ENCODE peak calls at places on chromosome 15, in ten cellular contexts. One of them, this sample, is unnamed. For H3K27me3, the result is how much of the 10 kb centered on the place peaks cover.

GRCh38 chr15:85886345-85886935 is 91.7 kb upstream of the KLHL25 start:
- DNase-seq in ascending aorta: no peak
- DNase-seq in stomach: no peak
- DNase-seq in GM12878: no peak
- DNase-seq in left ventricle myocardium inferior: no peak
- DNase-seq in left lung: no peak
- DNase-seq in right lobe of liver: no peak
- DNase-seq in spleen: no peak
- DNase-seq in MM.1S: no peak
- DNase-seq in psoas muscle: peak
- DNase-seq in this sample: no peak

GRCh38 chr15:78638658-78639314 is 2.2 kb downstream of the CHRNB4 start:
- DNase-seq in stomach: peak
- DNase-seq in left lung: no peak
- DNase-seq in psoas muscle: peak
- DNase-seq in GM12878: no peak
- DNase-seq in ascending aorta: no peak
- DNase-seq in MM.1S: peak
- DNase-seq in right lobe of liver: peak
- DNase-seq in spleen: no peak
- DNase-seq in left ventricle myocardium inferior: no peak
- DNase-seq in this sample: no peak

GRCh38 chr15:68621535-68621934 is 42.7 kb downstream of the CORO2B start:
- DNase-seq in spleen: no peak
- DNase-seq in psoas muscle: no peak
- DNase-seq in ascending aorta: no peak
- DNase-seq in left lung: no peak
- DNase-seq in left ventricle myocardium inferior: no peak
- DNase-seq in right lobe of liver: no peak
- DNase-seq in GM12878: no peak
- DNase-seq in stomach: no peak
- DNase-seq in MM.1S: no peak
- DNase-seq in this sample: no peak

GRCh38 chr15:92541197-92542190 is 114.1 kb downstream of the FAM174B start:
- DNase-seq in left lung: no peak
- DNase-seq in left ventricle myocardium inferior: peak
- DNase-seq in spleen: no peak
- DNase-seq in ascending aorta: no peak
- DNase-seq in MM.1S: no peak
- DNase-seq in right lobe of liver: no peak
- DNase-seq in GM12878: no peak
- DNase-seq in stomach: no peak
- DNase-seq in psoas muscle: no peak
- DNase-seq in this sample: no peak

GRCh38 chr15:48925714-48926223 is 38.0 kb downstream of the SHC4 start:
- DNase-seq in stomach: no peak
- DNase-seq in left lung: no peak
- DNase-seq in MM.1S: no peak
- DNase-seq in ascending aorta: no peak
- DNase-seq in left ventricle myocardium inferior: no peak
- DNase-seq in psoas muscle: no peak
- DNase-seq in spleen: no peak
- DNase-seq in GM12878: no peak
- DNase-seq in right lobe of liver: no peak
- DNase-seq in this sample: no peak

GRCh38 chr15:69149803-69150202 is 10.6 kb upstream of the GLCE start:
- DNase-seq in GM12878: no peak
- DNase-seq in ascending aorta: no peak
- DNase-seq in right lobe of liver: no peak
- DNase-seq in psoas muscle: no peak
- DNase-seq in stomach: no peak
- DNase-seq in left ventricle myocardium inferior: no peak
- DNase-seq in left lung: no peak
- DNase-seq in MM.1S: no peak
- DNase-seq in spleen: no peak
- DNase-seq in this sample: no peak

GRCh38 chr15:101248274-101248673 is 3.6 kb downstream of the CHSY1 start:
- DNase-seq in stomach: no peak
- DNase-seq in spleen: no peak
- DNase-seq in GM12878: no peak
- DNase-seq in left lung: no peak
- DNase-seq in ascending aorta: no peak
- DNase-seq in MM.1S: no peak
- DNase-seq in left ventricle myocardium inferior: no peak
- DNase-seq in psoas muscle: no peak
- DNase-seq in right lobe of liver: no peak
- DNase-seq in this sample: no peak

GRCh38 chr15:68733666-68734065 is 87.0 kb downstream of the ANP32A start:
- DNase-seq in stomach: no peak
- DNase-seq in left lung: no peak
- DNase-seq in spleen: no peak
- DNase-seq in right lobe of liver: no peak
- DNase-seq in GM12878: no peak
- DNase-seq in left ventricle myocardium inferior: no peak
- DNase-seq in psoas muscle: no peak
- DNase-seq in ascending aorta: no peak
- DNase-seq in MM.1S: peak
- DNase-seq in this sample: no peak

GRCh38 chr15:99954361-99955180 is 221.3 kb upstream of the LYSMD4 start:
- DNase-seq in psoas muscle: no peak
- DNase-seq in GM12878: no peak
- DNase-seq in MM.1S: no peak
- DNase-seq in spleen: peak
- DNase-seq in left ventricle myocardium inferior: no peak
- DNase-seq in left lung: peak
- DNase-seq in right lobe of liver: no peak
- DNase-seq in ascending aorta: no peak
- DNase-seq in stomach: no peak
- DNase-seq in this sample: no peak

DNA sequence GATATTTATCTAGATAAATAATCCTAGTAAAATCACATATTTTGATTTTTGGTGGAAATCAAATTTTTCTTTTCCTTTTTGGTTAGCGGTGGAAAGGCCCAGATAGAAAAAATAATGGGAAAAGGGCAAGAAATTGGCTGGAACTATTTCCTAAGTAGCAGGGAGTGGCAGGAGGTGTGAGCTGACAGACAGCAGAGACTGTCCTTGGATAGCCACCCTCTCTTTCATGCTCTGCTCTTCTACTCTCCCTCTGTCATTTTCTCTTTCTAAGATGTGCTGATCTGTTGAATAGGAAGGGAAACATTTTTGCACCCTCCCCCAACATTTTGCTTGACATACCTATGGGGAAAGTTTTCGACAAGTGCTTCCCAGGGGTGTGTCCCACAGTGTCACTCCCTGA is 18.9 kb upstream of the ONECUT1 start:
- DNase-seq in MM.1S: no peak
- DNase-seq in spleen: no peak
- DNase-seq in ascending aorta: no peak
- DNase-seq in stomach: no peak
- DNase-seq in left lung: no peak
- DNase-seq in right lobe of liver: no peak
- DNase-seq in left ventricle myocardium inferior: no peak
- DNase-seq in psoas muscle: no peak
- DNase-seq in GM12878: no peak
- DNase-seq in this sample: no peak
- H3K27me3 ChIP-seq in MM.1S: under half
- H3K27me3 ChIP-seq in spleen: half or more
- H3K27me3 ChIP-seq in ascending aorta: under half
- H3K27me3 ChIP-seq in stomach: under half
- H3K27me3 ChIP-seq in left lung: half or more
- H3K27me3 ChIP-seq in right lobe of liver: under half
- H3K27me3 ChIP-seq in left ventricle myocardium inferior: half or more
- H3K27me3 ChIP-seq in psoas muscle: half or more
- H3K27me3 ChIP-seq in GM12878: under half
- H3K27me3 ChIP-seq in this sample: half or more

DNA sequence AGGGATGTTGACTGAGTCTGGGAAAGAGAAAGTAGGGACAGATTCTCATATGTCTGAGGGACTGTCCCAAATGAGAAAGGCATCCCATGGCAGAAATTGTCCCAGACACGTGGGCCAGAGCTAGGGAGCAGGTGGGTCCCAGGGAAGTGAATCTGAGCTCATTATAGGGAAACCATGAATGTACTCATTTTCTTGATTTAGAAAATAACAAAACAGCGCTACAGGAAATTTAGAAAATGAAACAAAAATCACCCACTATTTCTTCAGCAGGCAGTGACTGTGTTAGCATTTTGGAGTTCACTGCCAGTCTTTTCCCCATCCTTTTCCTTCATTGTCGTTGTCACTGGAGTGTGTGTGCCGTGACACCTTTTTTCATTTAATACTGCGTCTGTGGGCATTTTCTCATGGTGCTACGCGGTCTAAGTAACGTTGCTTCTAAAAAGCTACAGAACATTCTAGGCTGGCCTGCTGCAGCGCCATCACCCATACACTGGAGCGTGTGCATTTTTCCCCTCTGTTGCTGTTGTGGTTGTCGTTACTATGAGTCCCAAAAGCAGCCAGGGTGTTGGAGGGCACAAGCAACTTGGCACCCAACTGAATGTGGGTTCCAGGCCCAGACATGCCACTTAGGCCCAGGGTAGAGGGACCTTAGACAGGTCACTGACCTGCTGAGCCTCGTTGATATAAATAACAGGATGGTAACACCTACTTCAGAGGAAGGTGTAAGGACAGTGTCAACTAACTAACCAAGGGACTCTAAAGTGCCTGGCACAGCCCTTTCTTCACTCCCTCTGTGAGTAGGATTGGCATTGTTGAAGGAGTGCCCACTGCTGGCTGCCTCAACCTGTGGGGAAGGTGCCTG is 3.2 kb downstream of the CSK start:
- DNase-seq in GM12878: no peak
- DNase-seq in right lobe of liver: no peak
- DNase-seq in spleen: peak
- DNase-seq in psoas muscle: no peak
- DNase-seq in left ventricle myocardium inferior: no peak
- DNase-seq in stomach: no peak
- DNase-seq in ascending aorta: no peak
- DNase-seq in MM.1S: peak
- DNase-seq in left lung: no peak
- DNase-seq in this sample: no peak
- TF ChIP-seq CTCF in GM12878: peak
- TF ChIP-seq CTCF in right lobe of liver: no peak
- TF ChIP-seq CTCF in spleen: no peak
- TF ChIP-seq CTCF in psoas muscle: no peak
- TF ChIP-seq CTCF in left ventricle myocardium inferior: no peak
- TF ChIP-seq CTCF in stomach: no peak
- TF ChIP-seq CTCF in ascending aorta: no peak
- TF ChIP-seq CTCF in MM.1S: no peak
- TF ChIP-seq CTCF in left lung: no peak
- TF ChIP-seq CTCF in this sample: no peak

GRCh38 chr15:96335429-96335807 is 4.9 kb downstream of the NR2F2 start:
- DNase-seq in ascending aorta: no peak
- DNase-seq in left ventricle myocardium inferior: no peak
- DNase-seq in MM.1S: no peak
- DNase-seq in GM12878: no peak
- DNase-seq in left lung: no peak
- DNase-seq in psoas muscle: no peak
- DNase-seq in stomach: no peak
- DNase-seq in right lobe of liver: no peak
- DNase-seq in spleen: no peak
- DNase-seq in this sample: no peak

GRCh38 chr15:96337354-96337990 is 7.0 kb downstream of the NR2F2 start:
- DNase-seq in ascending aorta: no peak
- DNase-seq in stomach: no peak
- DNase-seq in spleen: no peak
- DNase-seq in right lobe of liver: no peak
- DNase-seq in psoas muscle: no peak
- DNase-seq in MM.1S: no peak
- DNase-seq in GM12878: no peak
- DNase-seq in left lung: no peak
- DNase-seq in left ventricle myocardium inferior: no peak
- DNase-seq in this sample: no peak

GRCh38 chr15:96334705-96335428 is 4.4 kb downstream of the NR2F2 start:
- DNase-seq in left ventricle myocardium inferior: no peak
- DNase-seq in left lung: no peak
- DNase-seq in psoas muscle: no peak
- DNase-seq in right lobe of liver: no peak
- DNase-seq in spleen: no peak
- DNase-seq in stomach: no peak
- DNase-seq in MM.1S: no peak
- DNase-seq in ascending aorta: no peak
- DNase-seq in GM12878: no peak
- DNase-seq in this sample: no peak

GRCh38 chr15:96336643-96337353 is 6.3 kb downstream of the NR2F2 start:
- DNase-seq in MM.1S: no peak
- DNase-seq in left lung: peak
- DNase-seq in GM12878: no peak
- DNase-seq in spleen: no peak
- DNase-seq in ascending aorta: no peak
- DNase-seq in psoas muscle: no peak
- DNase-seq in left ventricle myocardium inferior: no peak
- DNase-seq in stomach: no peak
- DNase-seq in right lobe of liver: no peak
- DNase-seq in this sample: peak

GRCh38 chr15:96336045-96336642 is 5.6 kb downstream of the NR2F2 start:
- DNase-seq in right lobe of liver: no peak
- DNase-seq in psoas muscle: no peak
- DNase-seq in GM12878: no peak
- DNase-seq in spleen: no peak
- DNase-seq in left lung: no peak
- DNase-seq in left ventricle myocardium inferior: no peak
- DNase-seq in ascending aorta: no peak
- DNase-seq in stomach: no peak
- DNase-seq in MM.1S: no peak
- DNase-seq in this sample: no peak
- H3K27me3 ChIP-seq in right lobe of liver: under half
- H3K27me3 ChIP-seq in psoas muscle: under half
- H3K27me3 ChIP-seq in GM12878: under half
- H3K27me3 ChIP-seq in spleen: under half
- H3K27me3 ChIP-seq in left lung: half or more
- H3K27me3 ChIP-seq in left ventricle myocardium inferior: under half
- H3K27me3 ChIP-seq in ascending aorta: under half
- H3K27me3 ChIP-seq in stomach: under half
- H3K27me3 ChIP-seq in MM.1S: under half
- H3K27me3 ChIP-seq in this sample: under half

DNA sequence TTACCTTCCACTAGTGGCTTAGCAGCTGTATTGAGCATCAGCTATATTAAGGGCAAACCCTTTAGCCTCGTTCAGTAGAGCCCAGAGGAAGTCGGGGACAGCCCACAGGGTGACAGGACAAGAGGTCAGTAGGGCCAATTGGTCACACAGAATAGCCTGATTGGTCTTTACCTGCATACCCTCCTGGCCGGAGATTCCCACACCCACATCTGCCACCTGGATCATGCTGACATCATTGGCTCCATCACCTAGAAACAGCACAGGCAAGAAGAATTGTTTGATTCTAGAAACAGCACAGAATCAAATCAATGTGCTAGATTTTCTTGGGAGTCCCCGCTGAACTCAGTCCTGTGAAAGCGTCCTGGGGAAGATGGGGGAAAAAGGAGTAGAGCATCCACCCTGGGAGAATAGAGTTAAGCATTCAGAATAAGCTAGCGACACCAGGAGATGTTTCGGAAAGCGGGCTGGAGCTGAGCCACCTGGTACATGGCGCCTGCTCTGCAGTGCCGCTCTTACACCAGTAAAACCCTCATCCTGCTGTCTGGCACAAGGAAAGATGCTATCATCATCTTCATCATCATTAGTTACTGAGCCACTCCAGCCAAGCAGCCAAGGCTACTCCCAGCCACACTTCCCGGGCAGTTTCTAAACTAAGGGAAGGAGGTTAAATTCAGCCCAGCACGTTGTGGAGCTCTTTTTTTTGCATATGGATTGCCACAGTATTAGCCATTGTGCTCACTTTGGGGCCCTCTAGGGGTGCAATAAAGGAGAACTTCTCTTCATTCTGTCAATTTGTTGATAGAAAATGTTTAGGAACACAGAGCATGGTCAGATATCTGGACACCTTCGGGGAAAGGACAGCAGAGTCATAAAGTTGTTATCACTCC is 171.3 kb downstream of the ATP10A start:
- DNase-seq in MM.1S: no peak
- DNase-seq in left ventricle myocardium inferior: no peak
- DNase-seq in spleen: peak
- DNase-seq in stomach: no peak
- DNase-seq in GM12878: no peak
- DNase-seq in left lung: no peak
- DNase-seq in psoas muscle: no peak
- DNase-seq in ascending aorta: no peak
- DNase-seq in right lobe of liver: no peak
- DNase-seq in this sample: peak
- TF ChIP-seq CTCF in MM.1S: no peak
- TF ChIP-seq CTCF in left ventricle myocardium inferior: peak
- TF ChIP-seq CTCF in spleen: no peak
- TF ChIP-seq CTCF in stomach: no peak
- TF ChIP-seq CTCF in GM12878: no peak
- TF ChIP-seq CTCF in left lung: no peak
- TF ChIP-seq CTCF in psoas muscle: peak
- TF ChIP-seq CTCF in ascending aorta: peak
- TF ChIP-seq CTCF in right lobe of liver: no peak
- TF ChIP-seq CTCF in this sample: peak

This sample was measured in tibial artery.